ENCODE peak calls at places on chromosomes 7 and 10, in four cellular contexts. M is EH; K is CD8-positive, alpha-beta T cell; Y is RCC 7860. J is an unnamed sample.

GRCh38 chr7:22129819-22130580 is 184.3 kb upstream of the CDCA7L start:
- DNase-seq in M (no peak), K (no peak), Y (no peak), J (no peak)

GRCh38 chr10:103238506-103239252 is 7.0 kb upstream of the RPEL1 start:
- DNase-seq in M (peak), K (no peak), Y (no peak), J (peak)

GRCh38 chr7:131338990-131339389 is 11.3 kb downstream of the MKLN1 start:
- DNase-seq in M (no peak), K (no peak), Y (no peak), J (peak)

GRCh38 chr10:42783181-42783549 is 570 bp downstream of the BMS1 start:
- DNase-seq in M (peak), K (peak), Y (peak), J (no peak)

GRCh38 chr10:34254596-34254995 is 560.5 kb downstream of the PARD3 start:
- DNase-seq in M (peak), K (no peak), Y (peak), J (no peak)

GRCh38 chr10:6074489-6075301 is 12.5 kb upstream of the IL2RA start:
- DNase-seq in M (peak), K (no peak), Y (no peak), J (peak)

GRCh38 chr10:34768261-34768971 is 46.7 kb downstream of the PARD3 start:
- DNase-seq in M (peak), K (no peak), Y (no peak), J (peak)

GRCh38 chr7:84506151-84506550 is 311.6 kb upstream of the SEMA3A start:
- DNase-seq in M (peak), K (no peak), Y (no peak), J (no peak)

GRCh38 chr7:103866919-103867318 is 122.5 kb downstream of the RELN start:
- DNase-seq in M (no peak), K (no peak), Y (no peak), J (no peak)

GRCh38 chr7:155167706-155168365 is 97.7 kb downstream of the HTR5A start:
- DNase-seq in M (no peak), K (no peak), Y (no peak), J (no peak)

GRCh38 chr10:14543048-14543903 is 212.6 kb upstream of the FRMD4A start:
- DNase-seq in M (peak), K (peak), Y (no peak), J (peak)

GRCh38 chr7:122166708-122167107 is 22.7 kb upstream of the AASS start:
- DNase-seq in M (peak), K (no peak), Y (no peak), J (peak)

GRCh38 chr10:107880185-107880584 is 715.7 kb upstream of the SORCS1 start:
- DNase-seq in M (no peak), K (no peak), Y (no peak), J (no peak)

GRCh38 chr10:85986777-85987176 is 379.8 kb downstream of the GRID1 start:
- DNase-seq in M (no peak), K (no peak), Y (no peak), J (no peak)

GRCh38 chr7:27235387-27236052 is 7.1 kb upstream of the EVX1 start:
- DNase-seq in M (peak), K (no peak), Y (no peak), J (peak)

GRCh38 chr10:100372415-100373297 is 25.6 kb downstream of the SCD start:
- DNase-seq in M (no peak), K (no peak), Y (no peak), J (no peak)

GRCh38 chr10:24465899-24466615 is 257.1 kb downstream of the KIAA1217 start:
- DNase-seq in M (peak), K (no peak), Y (peak), J (no peak)

GRCh38 chr7:102811942-102812678 is 63.3 kb downstream of the FAM185A start:
- DNase-seq in M (no peak), K (no peak), Y (no peak), J (no peak)

GRCh38 chr7:157540020-157540419 is 203.2 kb downstream of the DNAJB6 start:
- DNase-seq in M (no peak), K (no peak), Y (no peak), J (peak)

GRCh38 chr7:142828101-142828500 is 26.8 kb upstream of the EPHB6 start:
- DNase-seq in M (no peak), K (no peak), Y (no peak), J (no peak)